ENCODE peak calls at places on chromosome 22, in nine cellular contexts. One of them, this sample, is unnamed.

GRCh38 chr22:48459859-48460823 is 1367.5 kb downstream of the BRD1 start:
- DNase-seq in BJ: no peak
- DNase-seq in GM10248: no peak
- DNase-seq in type B pancreatic cell: no peak
- DNase-seq in pancreas: no peak
- DNase-seq in lower lobe of right lung: no peak
- DNase-seq in endothelial cell: no peak
- DNase-seq in hepatocyte: no peak
- DNase-seq in NB4: no peak
- DNase-seq in this sample: no peak

GRCh38 chr22:35627267-35628041 is 10.3 kb upstream of the MB start:
- DNase-seq in BJ: peak
- DNase-seq in GM10248: peak
- DNase-seq in type B pancreatic cell: no peak
- DNase-seq in pancreas: peak
- DNase-seq in lower lobe of right lung: peak
- DNase-seq in endothelial cell: peak
- DNase-seq in hepatocyte: peak
- DNase-seq in NB4: peak
- DNase-seq in this sample: peak

GRCh38 chr22:47561115-47561675 is 798.7 kb downstream of the TBC1D22A start:
- DNase-seq in BJ: no peak
- DNase-seq in GM10248: no peak
- DNase-seq in type B pancreatic cell: peak
- DNase-seq in pancreas: no peak
- DNase-seq in lower lobe of right lung: no peak
- DNase-seq in endothelial cell: no peak
- DNase-seq in hepatocyte: no peak
- DNase-seq in NB4: no peak
- DNase-seq in this sample: no peak

GRCh38 chr22:50114221-50114981 is 24.6 kb downstream of the MOV10L1 start:
- DNase-seq in BJ: peak
- DNase-seq in GM10248: peak
- DNase-seq in type B pancreatic cell: no peak
- DNase-seq in pancreas: no peak
- DNase-seq in lower lobe of right lung: peak
- DNase-seq in endothelial cell: no peak
- DNase-seq in hepatocyte: peak
- DNase-seq in NB4: no peak
- DNase-seq in this sample: no peak

GRCh38 chr22:35649026-35649553 is 844 bp downstream of the APOL6 start:
- DNase-seq in BJ: no peak
- DNase-seq in GM10248: no peak
- DNase-seq in type B pancreatic cell: peak
- DNase-seq in pancreas: no peak
- DNase-seq in lower lobe of right lung: no peak
- DNase-seq in endothelial cell: no peak
- DNase-seq in hepatocyte: no peak
- DNase-seq in NB4: no peak
- DNase-seq in this sample: no peak

GRCh38 chr22:50301581-50301991 is 5.9 kb downstream of the PLXNB2 start:
- DNase-seq in BJ: no peak
- DNase-seq in GM10248: no peak
- DNase-seq in type B pancreatic cell: no peak
- DNase-seq in pancreas: no peak
- DNase-seq in lower lobe of right lung: no peak
- DNase-seq in endothelial cell: no peak
- DNase-seq in hepatocyte: peak
- DNase-seq in NB4: no peak
- DNase-seq in this sample: no peak

GRCh38 chr22:40203568-40203967 is 25.8 kb downstream of the TNRC6B start:
- DNase-seq in BJ: no peak
- DNase-seq in GM10248: peak
- DNase-seq in type B pancreatic cell: no peak
- DNase-seq in pancreas: no peak
- DNase-seq in lower lobe of right lung: no peak
- DNase-seq in endothelial cell: no peak
- DNase-seq in hepatocyte: no peak
- DNase-seq in NB4: no peak
- DNase-seq in this sample: no peak

GRCh38 chr22:47628477-47629272 is 866.2 kb downstream of the TBC1D22A start:
- DNase-seq in BJ: no peak
- DNase-seq in GM10248: no peak
- DNase-seq in type B pancreatic cell: no peak
- DNase-seq in pancreas: no peak
- DNase-seq in lower lobe of right lung: no peak
- DNase-seq in endothelial cell: no peak
- DNase-seq in hepatocyte: no peak
- DNase-seq in NB4: no peak
- DNase-seq in this sample: no peak

GRCh38 chr22:50672471-50673230 is at the start of gene SHANK3:
- DNase-seq in BJ: no peak
- DNase-seq in GM10248: peak
- DNase-seq in type B pancreatic cell: peak
- DNase-seq in pancreas: peak
- DNase-seq in lower lobe of right lung: peak
- DNase-seq in endothelial cell: peak
- DNase-seq in hepatocyte: peak
- DNase-seq in NB4: no peak
- DNase-seq in this sample: no peak

GRCh38 chr22:36853407-36854099 is 7.3 kb upstream of the NCF4 start:
- DNase-seq in BJ: no peak
- DNase-seq in GM10248: peak
- DNase-seq in type B pancreatic cell: no peak
- DNase-seq in pancreas: no peak
- DNase-seq in lower lobe of right lung: peak
- DNase-seq in endothelial cell: peak
- DNase-seq in hepatocyte: peak
- DNase-seq in NB4: peak
- DNase-seq in this sample: no peak

DNA sequence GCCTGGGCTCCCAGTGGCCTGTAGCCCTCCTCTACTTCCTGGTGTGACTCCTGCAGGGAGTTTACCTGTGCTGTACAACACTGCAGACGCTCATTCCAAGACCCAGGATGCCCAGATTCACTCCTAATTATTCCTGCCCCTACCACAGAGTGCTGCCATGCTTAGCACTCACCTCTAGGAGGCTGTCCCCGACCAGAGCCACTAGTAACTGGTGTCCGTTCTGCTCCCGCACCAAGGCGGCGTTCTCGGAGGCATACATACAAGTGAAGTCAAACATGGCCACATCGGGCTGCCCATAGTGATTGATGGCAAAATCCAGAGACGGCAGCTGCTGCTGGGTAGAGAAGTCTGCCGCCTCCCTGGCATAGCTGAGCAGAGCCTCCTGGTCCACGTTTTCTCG is 122.3 kb upstream of the BID start:
- DNase-seq in BJ: no peak
- DNase-seq in GM10248: no peak
- DNase-seq in type B pancreatic cell: no peak
- DNase-seq in pancreas: peak
- DNase-seq in lower lobe of right lung: no peak
- DNase-seq in endothelial cell: peak
- DNase-seq in hepatocyte: no peak
- DNase-seq in NB4: no peak
- DNase-seq in this sample: no peak
- TF ChIP-seq CTCF in BJ: peak
- TF ChIP-seq CTCF in GM10248: no peak
- TF ChIP-seq CTCF in type B pancreatic cell: peak
- TF ChIP-seq CTCF in pancreas: no peak
- TF ChIP-seq CTCF in lower lobe of right lung: peak
- TF ChIP-seq CTCF in endothelial cell: peak
- TF ChIP-seq CTCF in hepatocyte: peak
- TF ChIP-seq CTCF in NB4: no peak
- TF ChIP-seq CTCF in this sample: peak

GRCh38 chr22:22195265-22196017 is 49.1 kb upstream of the VPREB1 start:
- DNase-seq in BJ: no peak
- DNase-seq in GM10248: peak
- DNase-seq in type B pancreatic cell: no peak
- DNase-seq in pancreas: peak
- DNase-seq in lower lobe of right lung: peak
- DNase-seq in endothelial cell: peak
- DNase-seq in hepatocyte: peak
- DNase-seq in NB4: peak
- DNase-seq in this sample: peak

GRCh38 chr22:22196018-22196533 is 48.5 kb upstream of the VPREB1 start:
- DNase-seq in BJ: no peak
- DNase-seq in GM10248: peak
- DNase-seq in type B pancreatic cell: no peak
- DNase-seq in pancreas: peak
- DNase-seq in lower lobe of right lung: no peak
- DNase-seq in endothelial cell: no peak
- DNase-seq in hepatocyte: no peak
- DNase-seq in NB4: no peak
- DNase-seq in this sample: no peak

GRCh38 chr22:22193923-22194322 is 50.7 kb upstream of the VPREB1 start:
- DNase-seq in BJ: no peak
- DNase-seq in GM10248: no peak
- DNase-seq in type B pancreatic cell: no peak
- DNase-seq in pancreas: no peak
- DNase-seq in lower lobe of right lung: no peak
- DNase-seq in endothelial cell: no peak
- DNase-seq in hepatocyte: no peak
- DNase-seq in NB4: no peak
- DNase-seq in this sample: no peak

GRCh38 chr22:22196833-22197477 is 47.6 kb upstream of the VPREB1 start:
- DNase-seq in BJ: no peak
- DNase-seq in GM10248: no peak
- DNase-seq in type B pancreatic cell: no peak
- DNase-seq in pancreas: no peak
- DNase-seq in lower lobe of right lung: no peak
- DNase-seq in endothelial cell: no peak
- DNase-seq in hepatocyte: no peak
- DNase-seq in NB4: no peak
- DNase-seq in this sample: no peak

DNA sequence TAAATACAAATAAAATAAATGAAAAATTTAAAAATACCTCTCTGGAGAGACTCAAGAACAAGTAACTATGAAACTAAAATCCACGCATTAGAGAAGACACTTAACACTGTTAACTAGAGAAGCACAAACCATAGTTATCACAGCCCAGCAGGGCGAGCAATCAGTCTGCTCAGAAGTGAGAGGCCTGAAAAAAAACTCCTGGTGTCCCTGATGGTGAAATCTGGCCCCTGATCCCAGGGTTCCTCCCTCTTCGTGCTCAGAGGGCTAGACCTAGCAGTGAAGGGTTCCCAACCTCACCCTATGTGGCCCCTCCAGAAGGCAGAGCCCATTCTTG is 49.7 kb upstream of the VPREB1 start:
- DNase-seq in BJ: no peak
- DNase-seq in GM10248: no peak
- DNase-seq in type B pancreatic cell: no peak
- DNase-seq in pancreas: no peak
- DNase-seq in lower lobe of right lung: no peak
- DNase-seq in endothelial cell: no peak
- DNase-seq in hepatocyte: no peak
- DNase-seq in NB4: no peak
- DNase-seq in this sample: no peak
- TF ChIP-seq CTCF in BJ: no peak
- TF ChIP-seq CTCF in GM10248: no peak
- TF ChIP-seq CTCF in type B pancreatic cell: no peak
- TF ChIP-seq CTCF in pancreas: no peak
- TF ChIP-seq CTCF in lower lobe of right lung: no peak
- TF ChIP-seq CTCF in endothelial cell: no peak
- TF ChIP-seq CTCF in hepatocyte: no peak
- TF ChIP-seq CTCF in NB4: no peak
- TF ChIP-seq CTCF in this sample: no peak

DNA sequence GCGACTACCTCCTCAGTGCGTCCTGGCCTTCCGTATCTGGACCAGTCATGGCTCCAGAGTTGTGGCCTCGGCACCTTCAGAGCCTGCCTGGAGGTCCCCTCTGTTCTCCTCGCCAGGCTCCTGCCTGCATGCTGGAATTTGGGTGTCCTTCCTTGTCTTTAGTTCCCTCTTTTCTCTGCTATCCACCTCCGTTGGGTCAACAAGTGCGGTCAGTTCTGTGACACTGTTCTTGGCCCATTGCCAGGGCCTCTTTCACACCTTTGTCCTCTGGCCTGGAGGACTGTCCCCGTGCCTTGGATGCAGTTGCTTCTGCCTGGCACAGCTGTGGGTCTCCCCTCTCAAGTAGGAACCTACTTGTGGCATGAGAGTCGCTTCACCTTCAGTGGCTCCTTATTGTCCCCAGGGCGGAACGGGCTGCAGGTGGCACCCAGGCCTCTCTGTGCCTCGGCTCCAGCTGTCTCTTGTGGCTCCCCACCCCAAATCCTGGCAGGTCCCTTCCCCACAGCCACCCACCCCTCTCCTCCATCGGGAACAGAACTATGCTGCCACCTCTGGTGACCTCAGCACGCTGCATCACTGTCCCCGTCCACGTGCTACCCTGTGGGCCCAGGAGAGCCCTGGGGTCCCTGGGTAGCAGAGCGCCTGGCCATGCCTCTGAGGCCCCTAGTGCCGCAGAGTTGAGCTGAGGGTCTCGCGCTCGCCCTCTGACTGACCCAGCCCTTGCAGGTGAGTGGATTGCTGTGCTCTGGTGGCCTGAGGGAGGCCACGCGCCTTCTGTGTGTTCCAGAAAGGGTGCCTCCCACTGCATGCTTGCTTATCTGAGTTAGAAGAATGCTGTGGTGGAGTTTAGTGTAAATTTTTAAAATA is 4.7 kb downstream of the DGCR8 start:
- DNase-seq in BJ: no peak
- DNase-seq in GM10248: no peak
- DNase-seq in type B pancreatic cell: no peak
- DNase-seq in pancreas: no peak
- DNase-seq in lower lobe of right lung: peak
- DNase-seq in endothelial cell: peak
- DNase-seq in hepatocyte: peak
- DNase-seq in NB4: peak
- DNase-seq in this sample: no peak
- TF ChIP-seq CTCF in BJ: peak
- TF ChIP-seq CTCF in GM10248: peak
- TF ChIP-seq CTCF in type B pancreatic cell: peak
- TF ChIP-seq CTCF in pancreas: no peak
- TF ChIP-seq CTCF in lower lobe of right lung: no peak
- TF ChIP-seq CTCF in endothelial cell: peak
- TF ChIP-seq CTCF in hepatocyte: peak
- TF ChIP-seq CTCF in NB4: peak
- TF ChIP-seq CTCF in this sample: peak

DNA sequence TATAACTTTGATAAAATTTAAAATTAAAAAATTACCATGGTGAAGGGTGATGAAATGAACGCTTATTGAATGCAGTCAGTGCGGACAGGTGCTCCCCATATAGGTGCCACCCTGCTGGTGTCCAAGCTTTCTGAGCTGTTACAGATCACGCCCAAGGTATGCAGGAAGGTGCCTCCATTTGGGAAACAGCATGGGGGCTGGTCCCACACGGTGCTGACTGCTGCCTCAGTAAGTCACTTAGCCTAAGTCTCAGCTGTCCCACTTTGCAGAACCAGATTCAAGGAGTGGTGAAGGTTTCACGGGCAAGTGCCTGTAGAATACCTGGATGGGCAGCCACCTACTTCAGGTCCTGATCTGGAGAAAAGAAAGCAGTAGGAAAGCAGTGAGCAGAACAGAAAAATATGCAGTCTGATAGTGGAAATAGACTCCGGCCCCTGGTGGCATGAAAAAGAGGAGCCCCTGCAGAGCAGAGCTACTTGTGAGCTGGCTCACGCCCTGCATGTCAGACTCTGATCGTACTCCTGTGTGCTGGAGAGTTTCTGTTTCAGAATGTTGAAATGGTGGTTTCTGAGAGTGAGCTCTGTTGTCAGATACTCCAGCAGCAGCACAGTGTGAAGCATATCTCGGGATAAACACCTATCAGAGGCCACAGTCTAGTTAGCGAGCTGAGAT is 33.2 kb downstream of the ADORA2A start:
- DNase-seq in BJ: no peak
- DNase-seq in GM10248: peak
- DNase-seq in type B pancreatic cell: no peak
- DNase-seq in pancreas: no peak
- DNase-seq in lower lobe of right lung: no peak
- DNase-seq in endothelial cell: no peak
- DNase-seq in hepatocyte: peak
- DNase-seq in NB4: no peak
- DNase-seq in this sample: no peak
- TF ChIP-seq CTCF in BJ: no peak
- TF ChIP-seq CTCF in GM10248: no peak
- TF ChIP-seq CTCF in type B pancreatic cell: peak
- TF ChIP-seq CTCF in pancreas: no peak
- TF ChIP-seq CTCF in lower lobe of right lung: no peak
- TF ChIP-seq CTCF in endothelial cell: no peak
- TF ChIP-seq CTCF in hepatocyte: no peak
- TF ChIP-seq CTCF in NB4: no peak
- TF ChIP-seq CTCF in this sample: no peak